ENCODE peak calls at places on chromosomes 2 and 18, in seven cellular contexts. S, W, B, O, Z, U and A are unnamed samples.

GRCh38 chr2:107633580-107634147 is 193.0 kb upstream of the RGPD4 start:
- DNase-seq in S (peak), W (no peak), B (no peak), O (no peak), Z (no peak), U (no peak), A (no peak)

GRCh38 chr18:25658476-25658875 is 306.5 kb upstream of the ZNF521 start:
- DNase-seq in S (no peak), W (no peak), B (no peak), O (no peak), Z (no peak), U (no peak), A (no peak)

GRCh38 chr2:18265614-18266013 is 294.8 kb downstream of the RDH14 start:
- DNase-seq in S (no peak), W (no peak), B (no peak), O (no peak), Z (no peak), U (no peak), A (no peak)

GRCh38 chr2:42859006-42859552 is 66.7 kb upstream of the HAAO start:
- DNase-seq in S (peak), W (peak), B (no peak), O (peak), Z (no peak), U (peak), A (peak)

GRCh38 chr18:57915241-57915640 is 112.1 kb upstream of the ATP8B1 start:
- DNase-seq in S (no peak), W (no peak), B (peak), O (no peak), Z (no peak), U (no peak), A (no peak)

GRCh38 chr2:215451012-215451756 is 15.3 kb upstream of the FN1 start:
- DNase-seq in S (peak), W (no peak), B (no peak), O (no peak), Z (no peak), U (no peak), A (no peak)

GRCh38 chr2:18066894-18067293 is 188.4 kb downstream of the KCNS3 start:
- DNase-seq in S (no peak), W (no peak), B (no peak), O (no peak), Z (no peak), U (no peak), A (no peak)

GRCh38 chr2:218851286-218851685 is 8.3 kb upstream of the WNT6 start:
- DNase-seq in S (no peak), W (no peak), B (no peak), O (no peak), Z (no peak), U (no peak), A (no peak)

GRCh38 chr18:51458861-51459260 is 261.4 kb upstream of the MEX3C start:
- DNase-seq in S (no peak), W (no peak), B (no peak), O (no peak), Z (no peak), U (no peak), A (no peak)

GRCh38 chr18:8895987-8896619 is 190.7 kb downstream of the MTCL1 start:
- DNase-seq in S (peak), W (no peak), B (no peak), O (no peak), Z (no peak), U (no peak), A (no peak)

GRCh38 chr2:64932327-64933216 is 56.6 kb upstream of the SLC1A4 start:
- DNase-seq in S (no peak), W (no peak), B (no peak), O (no peak), Z (no peak), U (no peak), A (no peak)

GRCh38 chr18:69636529-69637301 is 236.0 kb downstream of the DOK6 start:
- DNase-seq in S (no peak), W (peak), B (no peak), O (no peak), Z (no peak), U (peak), A (no peak)

GRCh38 chr2:223027442-223027841 is 24.5 kb upstream of the KCNE4 start:
- DNase-seq in S (peak), W (no peak), B (no peak), O (no peak), Z (no peak), U (no peak), A (no peak)

GRCh38 chr18:45874501-45875184 is 49.2 kb downstream of the SIGLEC15 start:
- DNase-seq in S (no peak), W (peak), B (no peak), O (peak), Z (no peak), U (peak), A (no peak)

GRCh38 chr18:8051388-8051787 is 484.3 kb downstream of the PTPRM start:
- DNase-seq in S (no peak), W (no peak), B (no peak), O (no peak), Z (no peak), U (no peak), A (no peak)

GRCh38 chr2:236666646-236667204 is 97.1 kb downstream of the ACKR3 start:
- DNase-seq in S (no peak), W (no peak), B (no peak), O (no peak), Z (no peak), U (no peak), A (no peak)

GRCh38 chr2:45675130-45675812 is 23.8 kb downstream of the PRKCE start:
- DNase-seq in S (no peak), W (no peak), B (no peak), O (no peak), Z (no peak), U (no peak), A (peak)

GRCh38 chr2:38427053-38427452 is 50.0 kb upstream of the ATL2 start:
- DNase-seq in S (no peak), W (no peak), B (no peak), O (no peak), Z (no peak), U (no peak), A (no peak)